ENCODE peak calls at places on chromosomes 2 and 18, in ten cellular contexts. One of them, this sample, is unnamed.

GRCh38 chr2:230541934-230542380 is 126.0 kb downstream of the SP100 start:
- DNase-seq in WERI-Rb-1: no peak
- DNase-seq in activated T-cell treated with anti-CD3 and anti-CD28 coated beads for 48 hours: no peak
- DNase-seq in T follicular helper cell: no peak
- DNase-seq in putamen: no peak
- DNase-seq in substantia nigra: no peak
- DNase-seq in mesothelial cell of epicardium: no peak
- DNase-seq in KBM-7: peak; percentile 49
- DNase-seq in hepatic stellate cell: no peak
- DNase-seq in anterior cingulate cortex: no peak
- DNase-seq in this sample: no peak

GRCh38 chr2:86476092-86476491 is 34.9 kb downstream of the KDM3A start:
- DNase-seq in hepatic stellate cell: peak; percentile 30
- DNase-seq in activated T-cell treated with anti-CD3 and anti-CD28 coated beads for 48 hours: no peak
- DNase-seq in WERI-Rb-1: no peak
- DNase-seq in mesothelial cell of epicardium: no peak
- DNase-seq in T follicular helper cell: no peak
- DNase-seq in anterior cingulate cortex: no peak
- DNase-seq in putamen: no peak
- DNase-seq in substantia nigra: no peak
- DNase-seq in KBM-7: no peak
- DNase-seq in this sample: no peak

GRCh38 chr18:51911582-51911981 is 428.4 kb upstream of the DCC start:
- DNase-seq in anterior cingulate cortex: no peak
- DNase-seq in activated T-cell treated with anti-CD3 and anti-CD28 coated beads for 48 hours: no peak
- DNase-seq in mesothelial cell of epicardium: no peak
- DNase-seq in putamen: peak; percentile 17
- DNase-seq in hepatic stellate cell: no peak
- DNase-seq in substantia nigra: no peak
- DNase-seq in T follicular helper cell: no peak
- DNase-seq in KBM-7: no peak
- DNase-seq in WERI-Rb-1: no peak
- DNase-seq in this sample: no peak

GRCh38 chr2:233062946-233063268 is 2.8 kb downstream of the INPP5D start:
- DNase-seq in putamen: no peak
- DNase-seq in substantia nigra: no peak
- DNase-seq in anterior cingulate cortex: no peak
- DNase-seq in T follicular helper cell: no peak
- DNase-seq in KBM-7: no peak
- DNase-seq in mesothelial cell of epicardium: no peak
- DNase-seq in WERI-Rb-1: no peak
- DNase-seq in hepatic stellate cell: no peak
- DNase-seq in activated T-cell treated with anti-CD3 and anti-CD28 coated beads for 48 hours: no peak
- DNase-seq in this sample: no peak

GRCh38 chr2:55891671-55892071 is 31.9 kb downstream of the EFEMP1 start:
- DNase-seq in hepatic stellate cell: no peak
- DNase-seq in WERI-Rb-1: no peak
- DNase-seq in T follicular helper cell: no peak
- DNase-seq in KBM-7: no peak
- DNase-seq in putamen: no peak
- DNase-seq in activated T-cell treated with anti-CD3 and anti-CD28 coated beads for 48 hours: no peak
- DNase-seq in anterior cingulate cortex: no peak
- DNase-seq in substantia nigra: no peak
- DNase-seq in mesothelial cell of epicardium: no peak
- DNase-seq in this sample: no peak

GRCh38 chr2:239519081-239519920 is 118.5 kb upstream of the HDAC4 start:
- DNase-seq in T follicular helper cell: no peak
- DNase-seq in KBM-7: no peak
- DNase-seq in mesothelial cell of epicardium: no peak
- DNase-seq in putamen: no peak
- DNase-seq in anterior cingulate cortex: no peak
- DNase-seq in WERI-Rb-1: no peak
- DNase-seq in substantia nigra: no peak
- DNase-seq in activated T-cell treated with anti-CD3 and anti-CD28 coated beads for 48 hours: no peak
- DNase-seq in hepatic stellate cell: no peak
- DNase-seq in this sample: no peak

GRCh38 chr18:30446605-30447004 is 595.9 kb downstream of the DSC3 start:
- DNase-seq in putamen: no peak
- DNase-seq in WERI-Rb-1: no peak
- DNase-seq in mesothelial cell of epicardium: no peak
- DNase-seq in KBM-7: no peak
- DNase-seq in activated T-cell treated with anti-CD3 and anti-CD28 coated beads for 48 hours: no peak
- DNase-seq in hepatic stellate cell: no peak
- DNase-seq in anterior cingulate cortex: no peak
- DNase-seq in substantia nigra: no peak
- DNase-seq in T follicular helper cell: no peak
- DNase-seq in this sample: no peak

GRCh38 chr2:229273384-229274338 is 2.6 kb upstream of the PID1 start:
- DNase-seq in mesothelial cell of epicardium: no peak
- DNase-seq in activated T-cell treated with anti-CD3 and anti-CD28 coated beads for 48 hours: no peak
- DNase-seq in putamen: peak; percentile 83
- DNase-seq in substantia nigra: no peak
- DNase-seq in WERI-Rb-1: peak; percentile 34
- DNase-seq in anterior cingulate cortex: peak; percentile 64
- DNase-seq in T follicular helper cell: no peak
- DNase-seq in KBM-7: peak; percentile 61
- DNase-seq in hepatic stellate cell: peak; percentile 73
- DNase-seq in this sample: no peak

GRCh38 chr2:230990131-230990898 is 5.6 kb upstream of the SPATA3 start:
- DNase-seq in activated T-cell treated with anti-CD3 and anti-CD28 coated beads for 48 hours: no peak
- DNase-seq in substantia nigra: no peak
- DNase-seq in hepatic stellate cell: no peak
- DNase-seq in KBM-7: no peak
- DNase-seq in T follicular helper cell: no peak
- DNase-seq in anterior cingulate cortex: no peak
- DNase-seq in WERI-Rb-1: no peak
- DNase-seq in mesothelial cell of epicardium: no peak
- DNase-seq in putamen: no peak
- DNase-seq in this sample: no peak

GRCh38 chr18:42137671-42138375 is 182.8 kb downstream of the PIK3C3 start:
- DNase-seq in WERI-Rb-1: no peak
- DNase-seq in hepatic stellate cell: no peak
- DNase-seq in T follicular helper cell: no peak
- DNase-seq in substantia nigra: no peak
- DNase-seq in activated T-cell treated with anti-CD3 and anti-CD28 coated beads for 48 hours: no peak
- DNase-seq in putamen: no peak
- DNase-seq in KBM-7: no peak
- DNase-seq in anterior cingulate cortex: no peak
- DNase-seq in mesothelial cell of epicardium: no peak
- DNase-seq in this sample: no peak

GRCh38 chr18:75375341-75375740 is 52.2 kb downstream of the SMIM21 start:
- DNase-seq in KBM-7: no peak
- DNase-seq in WERI-Rb-1: no peak
- DNase-seq in substantia nigra: no peak
- DNase-seq in mesothelial cell of epicardium: no peak
- DNase-seq in putamen: no peak
- DNase-seq in activated T-cell treated with anti-CD3 and anti-CD28 coated beads for 48 hours: no peak
- DNase-seq in hepatic stellate cell: no peak
- DNase-seq in T follicular helper cell: no peak
- DNase-seq in anterior cingulate cortex: no peak
- DNase-seq in this sample: no peak

GRCh38 chr2:190974629-190975361 is 39.2 kb downstream of the STAT1 start:
- DNase-seq in activated T-cell treated with anti-CD3 and anti-CD28 coated beads for 48 hours: no peak
- DNase-seq in T follicular helper cell: no peak
- DNase-seq in substantia nigra: no peak
- DNase-seq in anterior cingulate cortex: no peak
- DNase-seq in hepatic stellate cell: no peak
- DNase-seq in WERI-Rb-1: no peak
- DNase-seq in KBM-7: no peak
- DNase-seq in putamen: peak; percentile 53
- DNase-seq in mesothelial cell of epicardium: no peak
- DNase-seq in this sample: no peak

GRCh38 chr18:79903787-79904356 is 47.6 kb downstream of the SLC66A2 start:
- DNase-seq in putamen: no peak
- DNase-seq in KBM-7: no peak
- DNase-seq in T follicular helper cell: no peak
- DNase-seq in anterior cingulate cortex: no peak
- DNase-seq in activated T-cell treated with anti-CD3 and anti-CD28 coated beads for 48 hours: no peak
- DNase-seq in substantia nigra: no peak
- DNase-seq in hepatic stellate cell: no peak
- DNase-seq in WERI-Rb-1: peak; percentile 8
- DNase-seq in mesothelial cell of epicardium: no peak
- DNase-seq in this sample: no peak

GRCh38 chr2:195535911-195536522 is 121.0 kb upstream of the SLC39A10 start:
- DNase-seq in T follicular helper cell: peak; percentile 42
- DNase-seq in substantia nigra: no peak
- DNase-seq in hepatic stellate cell: no peak
- DNase-seq in anterior cingulate cortex: peak; percentile 3
- DNase-seq in KBM-7: peak; percentile 88
- DNase-seq in mesothelial cell of epicardium: no peak
- DNase-seq in putamen: peak; percentile 17
- DNase-seq in activated T-cell treated with anti-CD3 and anti-CD28 coated beads for 48 hours: peak; percentile 66
- DNase-seq in WERI-Rb-1: no peak
- DNase-seq in this sample: peak; percentile 54

This sample was measured in activated naive CD4-positive, alpha-beta T cell treated with anti-CD3 and anti-CD28 coated beads, Interleukin-2, amount 50 U/mL, for 16 hours.